ENCODE peak calls at places on chromosomes 11 and 22, in ten cellular contexts. Y is GM12878, G is mucosa of descending colon, D is OCI-LY7, I is bronchial epithelial cell, E is fibroblast of lung, J is psoas muscle, R is choroid plexus epithelial cell, Q is kidney, L is HL-60. S is an unnamed sample.

GRCh38 chr11:43944761-43945311 is 2.4 kb downstream of the C11orf96 start:
- DNase-seq in Y (no peak), G (peak), D (peak), I (no peak), E (no peak), J (peak), R (peak), Q (peak), L (no peak), S (peak)

GRCh38 chr11:64419818-64420485 is 61.0 kb downstream of the RPS6KA4 start:
- DNase-seq in Y (no peak), G (no peak), D (no peak), I (no peak), E (peak), J (no peak), R (peak), Q (peak), L (no peak), S (no peak)

GRCh38 chr22:19979712-19980493 is 36.7 kb downstream of the ARVCF start:
- DNase-seq in Y (no peak), G (no peak), D (no peak), I (no peak), E (no peak), J (peak), R (no peak), Q (peak), L (no peak), S (no peak)

GRCh38 chr11:73671701-73672100 is 25.3 kb downstream of the PLEKHB1 start:
- DNase-seq in Y (no peak), G (no peak), D (no peak), I (no peak), E (no peak), J (no peak), R (no peak), Q (no peak), L (no peak), S (peak)

GRCh38 chr11:12888525-12889158 is 120.5 kb upstream of the RASSF10 start:
- DNase-seq in Y (no peak), G (peak), D (peak), I (peak), E (peak), J (peak), R (peak), Q (peak), L (peak), S (peak)

GRCh38 chr11:124605719-124606118 is 5.5 kb upstream of the PANX3 start:
- DNase-seq in Y (no peak), G (peak), D (no peak), I (no peak), E (no peak), J (no peak), R (no peak), Q (no peak), L (peak), S (no peak)

GRCh38 chr22:28268845-28269244 is 349.8 kb upstream of the PITPNB start:
- DNase-seq in Y (no peak), G (no peak), D (no peak), I (no peak), E (no peak), J (peak), R (no peak), Q (no peak), L (no peak), S (peak)

GRCh38 chr22:42745118-42745517 is 24.4 kb upstream of the A4GALT start:
- DNase-seq in Y (no peak), G (no peak), D (no peak), I (peak), E (peak), J (no peak), R (no peak), Q (no peak), L (no peak), S (no peak)

GRCh38 chr11:64787526-64788320 is 9.4 kb upstream of the SF1 start:
- DNase-seq in Y (no peak), G (peak), D (peak), I (peak), E (peak), J (peak), R (peak), Q (peak), L (no peak), S (no peak)

GRCh38 chr11:130422251-130422995 is 6.0 kb downstream of the ADAMTS8 start:
- DNase-seq in Y (no peak), G (no peak), D (no peak), I (no peak), E (no peak), J (no peak), R (no peak), Q (no peak), L (no peak), S (no peak)

GRCh38 chr11:73330569-73331093 is 22.6 kb downstream of the ARHGEF17 start:
- DNase-seq in Y (no peak), G (no peak), D (no peak), I (no peak), E (peak), J (no peak), R (peak), Q (no peak), L (no peak), S (no peak)

GRCh38 chr22:48340727-48341709 is 1486.7 kb downstream of the BRD1 start:
- DNase-seq in Y (no peak), G (no peak), D (no peak), I (no peak), E (no peak), J (no peak), R (no peak), Q (peak), L (no peak), S (no peak)

GRCh38 chr11:103844327-103845215 is 191.9 kb upstream of the DDI1 start:
- DNase-seq in Y (peak), G (peak), D (no peak), I (no peak), E (no peak), J (no peak), R (no peak), Q (no peak), L (no peak), S (no peak)

GRCh38 chr22:49667236-49667635 is 160.4 kb downstream of the BRD1 start:
- DNase-seq in Y (no peak), G (peak), D (peak), I (no peak), E (no peak), J (no peak), R (no peak), Q (peak), L (no peak), S (peak)

GRCh38 chr11:72782081-72782920 is 11.5 kb downstream of the STARD10 start:
- DNase-seq in Y (no peak), G (peak), D (peak), I (no peak), E (no peak), J (no peak), R (no peak), Q (no peak), L (no peak), S (no peak)

GRCh38 chr11:31921066-31921465 is 109.9 kb upstream of the PAX6 start:
- DNase-seq in Y (no peak), G (no peak), D (no peak), I (no peak), E (no peak), J (no peak), R (no peak), Q (no peak), L (no peak), S (no peak)

GRCh38 chr11:76131585-76131984 is 74.7 kb downstream of the WNT11 start:
- DNase-seq in Y (no peak), G (no peak), D (no peak), I (no peak), E (no peak), J (no peak), R (no peak), Q (no peak), L (no peak), S (no peak)

GRCh38 chr11:72721689-72722049 is 30.5 kb downstream of the ARAP1 start:
- DNase-seq in Y (no peak), G (peak), D (peak), I (peak), E (peak), J (no peak), R (peak), Q (peak), L (no peak), S (peak)

GRCh38 chr11:35012467-35013191 is 96.2 kb downstream of the PDHX start:
- DNase-seq in Y (peak), G (no peak), D (no peak), I (peak), E (no peak), J (no peak), R (no peak), Q (no peak), L (no peak), S (no peak)

GRCh38 chr22:43723816-43724215 is 88.3 kb downstream of the EFCAB6 start:
- DNase-seq in Y (no peak), G (no peak), D (no peak), I (peak), E (peak), J (no peak), R (no peak), Q (no peak), L (no peak), S (no peak)

GRCh38 chr11:18578975-18579598 is 9.4 kb downstream of the UEVLD start:
- DNase-seq in Y (no peak), G (peak), D (no peak), I (no peak), E (no peak), J (no peak), R (no peak), Q (no peak), L (no peak), S (no peak)

GRCh38 chr11:72446929-72447753 is 12.8 kb upstream of the CLPB start:
- DNase-seq in Y (no peak), G (peak), D (peak), I (peak), E (peak), J (no peak), R (peak), Q (no peak), L (no peak), S (no peak)

GRCh38 chr11:129277216-129277838 is 85.2 kb upstream of the ARHGAP32 start:
- DNase-seq in Y (no peak), G (no peak), D (no peak), I (peak), E (no peak), J (no peak), R (no peak), Q (no peak), L (no peak), S (no peak)

GRCh38 chr11:102830328-102830727 is 13.1 kb downstream of the MMP3 start:
- DNase-seq in Y (no peak), G (no peak), D (no peak), I (peak), E (no peak), J (no peak), R (peak), Q (no peak), L (no peak), S (no peak)

GRCh38 chr11:111207213-111207612 is 38.3 kb upstream of the POU2AF2 start:
- DNase-seq in Y (no peak), G (no peak), D (no peak), I (no peak), E (no peak), J (no peak), R (no peak), Q (no peak), L (no peak), S (no peak)

GRCh38 chr11:38791346-38791961 is 2193.4 kb upstream of the RAG2 start:
- DNase-seq in Y (no peak), G (peak), D (peak), I (peak), E (peak), J (no peak), R (peak), Q (no peak), L (peak), S (no peak)

GRCh38 chr22:44523981-44524759 is 26.1 kb upstream of the RTL6 start:
- DNase-seq in Y (no peak), G (peak), D (no peak), I (no peak), E (peak), J (peak), R (peak), Q (no peak), L (no peak), S (peak)

GRCh38 chr11:86940122-86940777 is 14.9 kb downstream of the FZD4 start:
- DNase-seq in Y (no peak), G (no peak), D (no peak), I (peak), E (peak), J (peak), R (peak), Q (no peak), L (no peak), S (peak)

DNA sequence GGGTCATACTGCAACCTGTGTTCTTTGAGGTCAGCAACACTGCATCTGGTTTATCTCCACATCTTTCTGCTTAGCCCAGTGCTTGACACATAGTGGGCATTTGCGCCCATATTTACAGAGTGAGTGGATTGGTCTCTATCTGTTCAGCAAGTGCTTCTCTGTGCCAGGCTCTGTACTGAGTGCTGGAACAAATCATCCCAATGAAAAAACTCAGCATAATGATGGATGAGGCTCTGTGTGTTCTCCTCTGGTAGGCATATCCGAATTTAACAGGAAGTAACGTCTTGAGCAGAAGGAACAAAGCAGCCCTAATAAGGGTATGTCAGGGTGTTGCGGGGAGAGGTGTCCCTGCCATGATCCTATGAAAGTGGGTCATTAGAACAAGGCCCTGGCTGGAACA is 46.0 kb downstream of the MCM5 start:
- DNase-seq in Y (no peak), G (no peak), D (no peak), I (no peak), E (peak), J (no peak), R (no peak), Q (no peak), L (no peak), S (no peak)
- TF ChIP-seq CTCF in Y (no peak), G (no peak), D (no peak), I (no peak), E (no peak), J (no peak), R (no peak), Q (no peak), L (no peak), S (no peak)

GRCh38 chr11:28318861-28319260 is 210.7 kb downstream of the METTL15 start:
- DNase-seq in Y (no peak), G (no peak), D (no peak), I (no peak), E (no peak), J (no peak), R (no peak), Q (no peak), L (no peak), S (no peak)
- H3K4me3 ChIP-seq in Y (no peak), G (no peak), D (no peak), I (no peak), E (no peak), J (no peak), R (no peak), Q (no peak), L (no peak), S (no peak)

DNA sequence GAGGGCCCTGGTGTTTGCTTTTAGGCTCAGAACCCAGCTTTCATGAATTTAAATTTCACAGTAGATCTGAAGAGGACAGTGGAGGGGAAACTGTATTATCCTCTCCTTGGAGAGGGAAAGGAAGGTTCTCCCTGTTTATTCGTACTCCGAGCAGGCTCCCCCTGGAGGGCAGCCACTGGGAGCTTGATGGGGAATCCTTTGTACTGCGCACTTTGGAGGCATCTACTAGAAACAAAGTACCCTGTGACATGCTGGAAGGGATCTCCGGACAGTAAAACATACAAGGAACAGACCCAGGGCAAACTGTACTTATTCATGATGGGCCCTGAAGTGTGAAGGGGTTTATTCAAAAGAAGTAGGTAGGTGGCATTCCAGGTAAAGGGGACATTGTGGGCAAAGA is 27.2 kb downstream of the NAV2 start:
- DNase-seq in Y (no peak), G (no peak), D (no peak), I (no peak), E (peak), J (no peak), R (peak), Q (no peak), L (no peak), S (no peak)
- TF ChIP-seq CTCF in Y (no peak), G (no peak), D (no peak), I (no peak), E (peak), J (peak), R (peak), Q (no peak), L (no peak), S (peak)

GRCh38 chr11:10030122-10030490 is 263.9 kb downstream of the SBF2 start:
- DNase-seq in Y (no peak), G (no peak), D (no peak), I (no peak), E (no peak), J (no peak), R (no peak), Q (no peak), L (no peak), S (no peak)
- H3K4me3 ChIP-seq in Y (no peak), G (no peak), D (no peak), I (no peak), E (no peak), J (no peak), R (no peak), Q (no peak), L (no peak), S (no peak)

GRCh38 chr22:39212721-39213376 is 31.9 kb downstream of the PDGFB start:
- DNase-seq in Y (no peak), G (no peak), D (no peak), I (peak), E (peak), J (no peak), R (peak), Q (peak), L (no peak), S (no peak)
- TF ChIP-seq CTCF in Y (no peak), G (no peak), D (peak), I (no peak), E (no peak), J (no peak), R (peak), Q (no peak), L (no peak), S (no peak)

GRCh38 chr11:65787649-65788622 is 1.1 kb downstream of the OVOL1 start:
- DNase-seq in Y (no peak), G (peak), D (peak), I (no peak), E (no peak), J (no peak), R (no peak), Q (peak), L (no peak), S (no peak)
- H3K4me3 ChIP-seq in Y (peak), G (peak), D (peak), I (peak), E (no peak), J (peak), R (no peak), Q (peak), L (no peak), S (peak)

DNA sequence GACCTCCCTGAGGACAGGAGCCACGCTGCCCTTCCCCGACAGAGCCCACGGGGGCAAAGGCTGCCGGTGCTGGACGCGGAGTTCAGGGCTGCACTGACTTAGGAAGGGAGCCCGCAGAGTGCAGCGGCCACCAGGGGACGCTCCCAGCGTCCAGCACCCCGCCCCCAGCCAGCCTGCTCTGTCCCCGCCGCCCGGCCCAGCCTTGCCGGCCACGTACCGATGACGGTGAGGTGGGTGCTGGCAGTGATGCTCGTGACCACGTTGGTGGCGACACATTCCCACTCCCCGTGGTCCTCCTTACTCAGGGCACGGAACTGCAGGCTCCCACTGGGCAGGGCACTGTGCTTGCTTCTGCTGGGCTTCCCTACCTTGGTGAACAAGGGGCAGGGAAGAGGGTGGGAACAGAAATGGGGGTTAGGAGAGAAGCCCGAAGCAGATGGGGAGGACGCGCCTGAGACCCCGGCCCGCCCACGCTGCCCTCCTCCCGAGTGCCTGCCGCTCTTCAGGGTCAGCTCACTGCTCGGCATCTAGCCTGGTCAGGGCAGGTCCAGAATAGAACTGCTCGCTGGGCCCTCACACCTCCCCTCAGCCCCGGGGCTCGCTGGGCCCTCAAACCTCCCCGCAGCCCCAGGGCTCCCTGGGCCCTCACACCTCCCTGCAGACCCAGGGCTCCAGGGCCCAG is 25.9 kb downstream of the IGSF9B start:
- DNase-seq in Y (no peak), G (no peak), D (no peak), I (no peak), E (no peak), J (no peak), R (peak), Q (no peak), L (no peak), S (no peak)
- TF ChIP-seq CTCF in Y (peak), G (no peak), D (no peak), I (peak), E (no peak), J (no peak), R (peak), Q (no peak), L (no peak), S (peak)

GRCh38 chr11:83158474-83158786 is 1.5 kb downstream of the PCF11 start:
- DNase-seq in Y (no peak), G (no peak), D (no peak), I (no peak), E (no peak), J (no peak), R (no peak), Q (no peak), L (no peak), S (no peak)

GRCh38 chr11:83158965-83159900 is 2.3 kb downstream of the PCF11 start:
- DNase-seq in Y (no peak), G (no peak), D (no peak), I (no peak), E (no peak), J (no peak), R (no peak), Q (no peak), L (no peak), S (no peak)

GRCh38 chr11:83159901-83160865 is 3.3 kb downstream of the PCF11 start:
- DNase-seq in Y (no peak), G (peak), D (peak), I (peak), E (peak), J (no peak), R (peak), Q (no peak), L (no peak), S (no peak)

GRCh38 chr11:83161610-83162199 is 4.8 kb downstream of the PCF11 start:
- DNase-seq in Y (no peak), G (no peak), D (no peak), I (no peak), E (no peak), J (no peak), R (no peak), Q (no peak), L (no peak), S (no peak)

GRCh38 chr11:83162377-83162776 is 5.4 kb downstream of the PCF11 start:
- DNase-seq in Y (no peak), G (no peak), D (peak), I (no peak), E (peak), J (no peak), R (peak), Q (no peak), L (no peak), S (no peak)
- H3K4me3 ChIP-seq in Y (peak), G (no peak), D (peak), I (no peak), E (no peak), J (peak), R (no peak), Q (peak), L (no peak), S (peak)

S was measured in left ventricle myocardium inferior.